ENCODE peak calls at places on chromosomes 5 and 9, in six cellular contexts. N is GM04504; T is effector memory CD8-positive, alpha-beta T cell; H is spleen; V is psoas muscle; I is HCEC 1CT. K is an unnamed sample.

GRCh38 chr9:137456061-137456863 is 2.9 kb downstream of the NSMF start:
- DNase-seq in N (no peak), H (peak; percentile 64), T (no peak), I (no peak), V (peak; percentile 11), K (peak; percentile 16)

GRCh38 chr5:181035991-181036815 is 3.9 kb upstream of the BTNL9 start:
- DNase-seq in N (no peak), T (no peak), V (no peak), H (peak; percentile 59), I (no peak), K (peak; percentile 52)

GRCh38 chr9:20658677-20659473 is 25.2 kb upstream of the FOCAD start:
- DNase-seq in T (no peak), I (no peak), N (no peak), H (no peak), V (no peak), K (no peak)

GRCh38 chr9:137168907-137169763 is 716 bp downstream of the LRRC26 start:
- DNase-seq in T (no peak), I (no peak), N (no peak), V (no peak), H (no peak), K (peak; percentile 46)

GRCh38 chr5:143200781-143201398 is 202.6 kb downstream of the NR3C1 start:
- DNase-seq in T (no peak), N (no peak), V (peak; percentile 49), H (no peak), I (peak; percentile 78), K (peak; percentile 73)

GRCh38 chr9:5631021-5631420 is 2.1 kb downstream of the RIC1 start:
- DNase-seq in N (no peak), H (no peak), T (no peak), V (no peak), I (no peak), K (no peak)

GRCh38 chr5:42951169-42951846 is 88.8 kb downstream of the ANXA2R start:
- DNase-seq in T (peak; percentile 80), V (peak; percentile 50), I (no peak), N (no peak), H (peak; percentile 91), K (peak; percentile 49)

GRCh38 chr5:36934740-36935356 is 58.3 kb downstream of the NIPBL start:
- DNase-seq in H (no peak), I (peak; percentile 19), T (no peak), V (no peak), N (no peak), K (no peak)

GRCh38 chr5:68122929-68123328 is 92.6 kb upstream of the PIK3R1 start:
- DNase-seq in H (no peak), N (no peak), V (no peak), I (no peak), T (no peak), K (no peak)

GRCh38 chr5:81517462-81517861 is 123.5 kb upstream of the ACOT12 start:
- DNase-seq in I (peak; percentile 68), N (no peak), H (no peak), T (no peak), V (no peak), K (no peak)

GRCh38 chr9:131697097-131697496 is 42.8 kb downstream of the RAPGEF1 start:
- DNase-seq in H (no peak), T (no peak), V (peak; percentile 53), N (no peak), I (peak; percentile 22), K (peak; percentile 80)

GRCh38 chr9:134187110-134187531 is 22.8 kb upstream of the RNU6ATAC start:
- DNase-seq in I (no peak), H (peak; percentile 61), N (no peak), T (no peak), V (peak; percentile 9), K (no peak)

GRCh38 chr5:172505840-172506638 is 51.7 kb upstream of the SH3PXD2B start:
- DNase-seq in V (no peak), I (no peak), N (no peak), T (no peak), H (peak; percentile 27), K (no peak)

GRCh38 chr9:30235068-30235467 is 2149.4 kb upstream of the ACO1 start:
- DNase-seq in H (no peak), I (no peak), V (no peak), N (no peak), T (no peak), K (no peak)

GRCh38 chr9:115630126-115630840 is 512.3 kb upstream of the TNC start:
- DNase-seq in V (no peak), T (no peak), N (no peak), I (no peak), H (no peak), K (no peak)

GRCh38 chr9:33708441-33708840 is 86.9 kb upstream of the PRSS3 start:
- DNase-seq in H (no peak), V (no peak), I (no peak), T (no peak), N (no peak), K (no peak)

GRCh38 chr5:18281947-18282557 is 647.8 kb downstream of the TAF11L14 start:
- DNase-seq in V (no peak), I (peak; percentile 49), N (peak; percentile 20), T (no peak), H (no peak), K (no peak)

GRCh38 chr5:77906806-77907205 is 130.7 kb upstream of the TBCA start:
- DNase-seq in N (peak; percentile 2), T (no peak), I (peak; percentile 62), H (no peak), V (no peak), K (no peak)

GRCh38 chr9:97307091-97307490 is 368 bp upstream of the CCDC180 start:
- DNase-seq in N (peak; percentile 14), I (no peak), T (no peak), V (peak; percentile 71), H (peak; percentile 85), K (peak; percentile 86)

GRCh38 chr9:6230037-6230778 is 14.6 kb downstream of the IL33 start:
- DNase-seq in H (no peak), T (no peak), I (peak; percentile 75), V (no peak), N (no peak), K (no peak)

GRCh38 chr9:96289392-96289791 is 12.6 kb downstream of the HSD17B3 start:
- DNase-seq in N (no peak), V (no peak), T (no peak), I (no peak), H (no peak), K (no peak)

GRCh38 chr5:96143450-96143849 is 181.8 kb upstream of the ELL2 start:
- DNase-seq in H (no peak), N (peak; percentile 25), V (no peak), T (no peak), I (peak; percentile 66), K (no peak)

GRCh38 chr5:123645024-123645603 is 133.1 kb downstream of the CSNK1G3 start:
- DNase-seq in I (no peak), H (no peak), V (no peak), N (no peak), T (no peak), K (no peak)

GRCh38 chr9:105856020-105856419 is 161.7 kb downstream of the TMEM38B start:
- DNase-seq in H (no peak), T (no peak), V (no peak), I (no peak), N (no peak), K (no peak)

GRCh38 chr5:60549841-60550240 is 150.1 kb downstream of the DEPDC1B start:
- DNase-seq in N (no peak), V (no peak), T (no peak), I (no peak), H (no peak), K (no peak)

GRCh38 chr5:163437309-163438182 is at the start of gene CCNG1:
- DNase-seq in I (peak; percentile 97), V (peak; percentile 91), N (peak; percentile 91), H (peak; percentile 97), T (peak; percentile 81), K (peak; percentile 94)

GRCh38 chr5:103283869-103284268 is 25.3 kb downstream of the MACIR start:
- DNase-seq in T (no peak), I (no peak), N (no peak), V (no peak), H (no peak), K (no peak)